ENCODE peak calls at places on chromosomes 11 and 22, in ten cellular contexts. A, M, X, I, L, H, B, E, O and J are unnamed samples.

GRCh38 chr22:32142600-32142999 is 16.5 kb downstream of the C22orf42 start:
- DNase-seq in A (no peak), M (no peak), X (no peak), I (no peak), L (peak), H (no peak), B (no peak), E (no peak), O (no peak), J (no peak)

GRCh38 chr11:114397349-114397982 is 2.8 kb downstream of the C11orf71 start:
- DNase-seq in A (no peak), M (no peak), X (no peak), I (no peak), L (no peak), H (no peak), B (no peak), E (no peak), O (no peak), J (no peak)

GRCh38 chr22:20957691-20958440 is 9.2 kb upstream of the AIFM3 start:
- DNase-seq in A (no peak), M (peak), X (no peak), I (no peak), L (no peak), H (peak), B (no peak), E (no peak), O (peak), J (no peak)

GRCh38 chr11:61413496-61413895 is 16.3 kb downstream of the CPSF7 start:
- DNase-seq in A (no peak), M (no peak), X (no peak), I (no peak), L (no peak), H (no peak), B (no peak), E (no peak), O (peak), J (no peak)

GRCh38 chr11:112962854-112963367 is 1.7 kb downstream of the NCAM1 start:
- DNase-seq in A (peak), M (no peak), X (no peak), I (peak), L (no peak), H (peak), B (no peak), E (no peak), O (peak), J (no peak)

GRCh38 chr11:33197915-33198727 is 36.8 kb upstream of the CSTF3 start:
- DNase-seq in A (no peak), M (peak), X (no peak), I (no peak), L (no peak), H (no peak), B (no peak), E (no peak), O (peak), J (no peak)

GRCh38 chr11:129237880-129238638 is 45.9 kb upstream of the ARHGAP32 start:
- DNase-seq in A (no peak), M (no peak), X (no peak), I (no peak), L (no peak), H (no peak), B (no peak), E (no peak), O (no peak), J (no peak)

GRCh38 chr11:557328-558132 is 3.0 kb downstream of the LMNTD2 start:
- DNase-seq in A (no peak), M (no peak), X (no peak), I (no peak), L (no peak), H (no peak), B (no peak), E (no peak), O (no peak), J (no peak)

GRCh38 chr11:76637491-76638266 is 32.9 kb downstream of the LRRC32 start:
- DNase-seq in A (no peak), M (peak), X (no peak), I (no peak), L (no peak), H (peak), B (no peak), E (no peak), O (no peak), J (no peak)

GRCh38 chr11:38384568-38384967 is 1786.5 kb upstream of the RAG2 start:
- DNase-seq in A (no peak), M (no peak), X (no peak), I (no peak), L (no peak), H (no peak), B (no peak), E (no peak), O (no peak), J (no peak)

GRCh38 chr11:72274435-72274834 is 30.5 kb upstream of the PHOX2A start:
- DNase-seq in A (no peak), M (no peak), X (no peak), I (no peak), L (no peak), H (no peak), B (no peak), E (no peak), O (no peak), J (no peak)

GRCh38 chr11:2513441-2513840 is 68.6 kb downstream of the KCNQ1 start:
- DNase-seq in A (peak), M (no peak), X (no peak), I (no peak), L (no peak), H (peak), B (no peak), E (no peak), O (no peak), J (no peak)

GRCh38 chr22:45612451-45612901 is 59.2 kb upstream of the ATXN10 start:
- DNase-seq in A (peak), M (no peak), X (no peak), I (no peak), L (peak), H (peak), B (no peak), E (peak), O (peak), J (peak)